ENCODE peak calls at places on chromosome 1, in four cellular contexts. L, Q, X and Z are unnamed samples.

GRCh38 chr1:93798301-93798700 is 80.7 kb downstream of the DNTTIP2 start:
- DNase-seq in Q (no peak), X (no peak), L (no peak), Z (peak; percentile 89)

GRCh38 chr1:162372159-162373071 is 4.2 kb downstream of the SPATA46 start:
- DNase-seq in L (peak; percentile 86), X (no peak), Q (no peak), Z (no peak)

GRCh38 chr1:84996846-84997666 is at the start of gene MCOLN2:
- DNase-seq in Q (no peak), L (peak; percentile 60), X (no peak), Z (peak; percentile 1)

GRCh38 chr1:235878082-235878781 is 11.5 kb upstream of the LYST start:
- DNase-seq in L (no peak), Q (no peak), X (no peak), Z (no peak)

GRCh38 chr1:173409613-173410012 is 67.5 kb upstream of the PRDX6 start:
- DNase-seq in Q (no peak), L (no peak), X (no peak), Z (peak; percentile 76)

GRCh38 chr1:1599030-1599916 is 662 bp downstream of the FNDC10 start:
- DNase-seq in L (peak; percentile 81), Q (no peak), X (no peak), Z (peak; percentile 37)

GRCh38 chr1:20281801-20282200 is 8.9 kb upstream of the VWA5B1 start:
- DNase-seq in Q (no peak), L (no peak), X (no peak), Z (peak; percentile 66)

GRCh38 chr1:63245186-63245585 is 77.2 kb upstream of the FOXD3 start:
- DNase-seq in X (no peak), Q (no peak), L (no peak), Z (no peak)

GRCh38 chr1:226436855-226437491 is 29.1 kb upstream of the PARP1 start:
- DNase-seq in X (no peak), Q (no peak), L (no peak), Z (no peak)

GRCh38 chr1:155301342-155301841 is at the start of gene PKLR:
- DNase-seq in L (peak; percentile 76), Q (no peak), X (no peak), Z (no peak)

GRCh38 chr1:95311006-95311405 is 77.0 kb downstream of the RWDD3 start:
- DNase-seq in Q (no peak), X (no peak), L (no peak), Z (no peak)

GRCh38 chr1:180213401-180214177 is 16.5 kb upstream of the LHX4 start:
- DNase-seq in L (peak; percentile 100), Q (peak; percentile 20), X (no peak), Z (no peak)
- TF ChIP-seq CHD1 in L (no peak), Q (no peak), X (no peak), Z (no peak)

DNA sequence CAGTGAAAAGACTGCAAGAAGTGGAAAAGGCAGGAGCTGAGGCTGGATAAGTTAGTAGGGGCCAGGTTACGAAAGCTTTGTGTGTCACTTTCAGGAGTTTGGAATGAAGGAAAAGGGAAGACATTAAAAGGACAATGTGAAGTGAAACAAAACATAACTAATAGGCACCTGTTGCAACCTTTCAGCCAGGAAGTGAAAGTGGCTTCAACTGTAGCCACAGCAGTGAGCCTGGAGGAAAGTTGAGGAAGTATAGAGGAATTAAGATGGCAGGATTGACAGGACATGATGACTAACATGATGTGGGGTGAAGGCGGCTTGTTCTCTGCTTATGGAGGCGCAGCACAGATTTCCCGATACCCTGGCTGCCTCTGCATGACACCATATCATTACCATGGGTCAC is 68.9 kb downstream of the C4BPA start:
- DNase-seq in Q (no peak), L (no peak), X (no peak), Z (no peak)
- H3K9me3 ChIP-seq in Q (no peaks in the 10 kb centered on the region), L (peaks cover 4% of the 10 kb centered on the region), X (no peaks in the 10 kb centered on the region), Z (no peaks in the 10 kb centered on the region)

GRCh38 chr1:39722495-39722894 is 16.2 kb upstream of the PPIE start:
- DNase-seq in X (no peak), Q (no peak), L (no peak), Z (peak; percentile 46)

GRCh38 chr1:39717809-39718208 is 20.9 kb upstream of the PPIE start:
- DNase-seq in Q (no peak), L (no peak), X (no peak), Z (no peak)

GRCh38 chr1:39721664-39722063 is 17.0 kb upstream of the PPIE start:
- DNase-seq in X (no peak), Q (no peak), L (no peak), Z (no peak)

GRCh38 chr1:39720094-39720999 is 18.3 kb upstream of the PPIE start:
- DNase-seq in X (no peak), Q (no peak), L (peak; percentile 48), Z (peak; percentile 66)
- TF ChIP-seq CHD1 in X (no peak), Q (no peak), L (no peak), Z (no peak)

DNA sequence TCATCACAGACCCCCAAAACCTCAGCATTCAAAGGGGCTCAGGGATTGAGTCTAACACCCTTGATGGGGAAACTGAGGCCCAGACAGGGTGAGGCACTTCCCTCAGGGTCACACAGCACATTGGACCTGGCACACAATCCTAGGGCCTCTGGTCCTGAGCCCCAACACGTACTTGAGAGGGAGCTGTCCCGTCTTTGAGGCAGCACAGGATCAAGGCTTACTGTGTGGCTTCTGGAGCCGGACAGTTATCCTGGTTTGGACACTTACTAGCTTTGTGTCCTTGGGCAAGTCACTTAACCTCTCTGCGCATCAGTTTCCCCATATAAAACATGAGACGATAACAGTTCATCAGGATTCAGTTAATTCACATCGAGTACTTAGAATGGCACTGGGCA is 26.5 kb downstream of the RUNX3 start:
- DNase-seq in X (no peak), L (no peak), Q (no peak), Z (no peak)
- H3K9me3 ChIP-seq in X (no peaks in the 10 kb centered on the region), L (no peaks in the 10 kb centered on the region), Q (no peaks in the 10 kb centered on the region), Z (peaks cover 1% of the 10 kb centered on the region)

DNA sequence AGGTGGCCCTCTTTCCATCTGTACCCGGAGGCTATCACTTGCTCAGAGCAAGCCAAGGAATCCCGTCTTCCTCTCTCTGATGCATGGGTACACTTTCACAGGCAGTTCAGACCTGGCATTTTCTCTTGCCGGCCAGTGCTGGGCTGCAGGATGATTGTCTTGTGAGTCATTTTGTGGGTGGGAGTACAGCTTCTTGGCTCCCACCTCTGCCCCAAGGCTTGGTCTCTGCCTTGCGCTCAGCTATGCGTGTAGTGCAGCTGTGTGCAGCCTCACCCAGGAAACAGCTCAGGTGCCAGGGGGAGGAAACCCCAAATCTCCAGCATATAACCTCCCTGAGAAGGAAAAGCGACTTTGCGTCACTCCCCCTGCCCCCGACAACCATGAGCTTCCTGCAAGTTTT is 3.9 kb upstream of the AJAP1 start:
- DNase-seq in X (no peak), Q (no peak), L (no peak), Z (no peak)
- TF ChIP-seq CHD1 in X (no peak), Q (no peak), L (no peak), Z (no peak)

GRCh38 chr1:224928906-224929305 is 569 bp upstream of the DNAH14 start:
- DNase-seq in L (no peak), Q (no peak), X (no peak), Z (no peak)

GRCh38 chr1:224932607-224933249 is 3.3 kb downstream of the DNAH14 start:
- DNase-seq in X (no peak), Q (no peak), L (no peak), Z (no peak)

GRCh38 chr1:224929335-224930237 is at the start of gene DNAH14:
- DNase-seq in X (peak; percentile 49), Q (no peak), L (peak; percentile 91), Z (peak; percentile 60)

GRCh38 chr1:224931605-224932004 is 2.1 kb downstream of the DNAH14 start:
- DNase-seq in X (no peak), Q (no peak), L (no peak), Z (no peak)

GRCh38 chr1:224933584-224933983 is 4.1 kb downstream of the DNAH14 start:
- DNase-seq in L (no peak), X (no peak), Q (no peak), Z (no peak)
- H3K9me3 ChIP-seq in L (peaks cover 46% of the 10 kb centered on the region), X (peaks cover 22% of the 10 kb centered on the region), Q (peaks cover 3% of the 10 kb centered on the region), Z (peaks cover 4% of the 10 kb centered on the region)